ENCODE peak calls at places on chromosome 11, in eight cellular contexts. X is BE2C; I is activated CD4-positive, alpha-beta T cell treated with anti-CD3 and anti-CD28 coated beads, Interleukin-2, amount 50 U/mL, for 1 hour; Q is activated gamma-delta T cell treated with Interleukin-2 at 50 U/mL for 16 hours; U is NCI-H2029 treated with DMSO at 0.1 percent for 48 hours; Y is EH; Z is COR-L47; B is astrocyte of the spinal cord. F is an unnamed sample.

GRCh38 chr11:33701831-33702230 is 1.2 kb upstream of the C11orf91 start:
- DNase-seq in U (peak), I (no peak), B (peak), Q (no peak), Y (peak), Z (no peak), X (no peak), F (no peak)

GRCh38 chr11:115166826-115167225 is 337.4 kb downstream of the CADM1 start:
- DNase-seq in X (no peak), I (no peak), Q (no peak), B (no peak), Y (no peak), Z (no peak), U (no peak), F (no peak)

GRCh38 chr11:111358038-111359001 is 20.8 kb downstream of the POU2AF1 start:
- DNase-seq in Z (no peak), Q (no peak), Y (no peak), B (no peak), U (no peak), X (no peak), I (no peak), F (peak)

GRCh38 chr11:65077466-65077865 is 6.4 kb downstream of the CDCA5 start:
- DNase-seq in B (no peak), Y (no peak), U (no peak), Q (no peak), X (no peak), Z (no peak), I (no peak), F (no peak)

GRCh38 chr11:101448881-101449442 is 134.8 kb downstream of the TRPC6 start:
- DNase-seq in Y (peak), Q (no peak), B (no peak), I (no peak), Z (no peak), U (no peak), X (no peak), F (no peak)

GRCh38 chr11:131486100-131486499 is 115.7 kb downstream of the NTM start:
- DNase-seq in B (no peak), Q (no peak), I (no peak), Y (peak), X (no peak), U (no peak), Z (no peak), F (no peak)

GRCh38 chr11:75565221-75565814 is 3.3 kb downstream of the SERPINH1 start:
- DNase-seq in Y (peak), Q (no peak), B (peak), X (no peak), U (no peak), I (no peak), Z (no peak), F (no peak)

GRCh38 chr11:45470151-45471001 is 184.2 kb upstream of the SYT13 start:
- DNase-seq in B (peak), X (peak), Q (no peak), Z (no peak), I (no peak), U (no peak), Y (peak), F (no peak)

GRCh38 chr11:87353904-87354303 is 316.2 kb downstream of the TMEM135 start:
- DNase-seq in X (no peak), Z (no peak), Y (peak), B (no peak), U (no peak), Q (no peak), I (no peak), F (no peak)

F was measured in esophagus muscularis mucosa.